ENCODE peak calls at places on chromosomes 1 and 21, in four cellular contexts. One of them, this sample, is unnamed.

GRCh38 chr1:101107496-101108115 is 82.0 kb upstream of the DPH5 start:
- DNase-seq in A673: no peak
- DNase-seq in heart right ventricle: no peak
- DNase-seq in lower lobe of right lung: no peak
- DNase-seq in this sample: no peak

GRCh38 chr1:231934797-231935196 is 308.2 kb downstream of the DISC1 start:
- DNase-seq in A673: peak; percentile 89
- DNase-seq in heart right ventricle: no peak
- DNase-seq in lower lobe of right lung: no peak
- DNase-seq in this sample: peak; percentile 20

GRCh38 chr1:201216395-201217085 is 25.9 kb downstream of the IGFN1 start:
- DNase-seq in A673: no peak
- DNase-seq in heart right ventricle: no peak
- DNase-seq in lower lobe of right lung: no peak
- DNase-seq in this sample: no peak

GRCh38 chr1:25996966-25997758 is 701 bp downstream of the PAFAH2 start:
- DNase-seq in A673: peak; percentile 67
- DNase-seq in heart right ventricle: no peak
- DNase-seq in lower lobe of right lung: no peak
- DNase-seq in this sample: no peak

GRCh38 chr1:8283058-8283884 is 34.6 kb upstream of the SLC45A1 start:
- DNase-seq in A673: no peak
- DNase-seq in heart right ventricle: peak; percentile 17
- DNase-seq in lower lobe of right lung: no peak
- DNase-seq in this sample: no peak

GRCh38 chr1:29672416-29672815 is 436.1 kb downstream of the PTPRU start:
- DNase-seq in A673: no peak
- DNase-seq in heart right ventricle: no peak
- DNase-seq in lower lobe of right lung: no peak
- DNase-seq in this sample: no peak

GRCh38 chr1:89842547-89843278 is 21.9 kb downstream of the LRRC8D start:
- DNase-seq in A673: no peak
- DNase-seq in heart right ventricle: no peak
- DNase-seq in lower lobe of right lung: no peak
- DNase-seq in this sample: no peak

GRCh38 chr1:220326578-220326977 is 54.3 kb upstream of the RAB3GAP2 start:
- DNase-seq in A673: peak; percentile 9
- DNase-seq in heart right ventricle: no peak
- DNase-seq in lower lobe of right lung: no peak
- DNase-seq in this sample: peak; percentile 64

GRCh38 chr1:33295023-33295422 is 25.9 kb downstream of the A3GALT2 start:
- DNase-seq in A673: no peak
- DNase-seq in heart right ventricle: no peak
- DNase-seq in lower lobe of right lung: no peak
- DNase-seq in this sample: no peak

GRCh38 chr1:9591669-9592509 is 3.2 kb downstream of the TMEM201 start:
- DNase-seq in A673: no peak
- DNase-seq in heart right ventricle: no peak
- DNase-seq in lower lobe of right lung: peak; percentile 44
- DNase-seq in this sample: no peak

GRCh38 chr1:244118087-244118761 is 67.1 kb downstream of the ZBTB18 start:
- DNase-seq in A673: no peak
- DNase-seq in heart right ventricle: no peak
- DNase-seq in lower lobe of right lung: no peak
- DNase-seq in this sample: no peak

GRCh38 chr1:156592910-156593732 is 1.5 kb downstream of the NAXE start:
- DNase-seq in A673: no peak
- DNase-seq in heart right ventricle: no peak
- DNase-seq in lower lobe of right lung: no peak
- DNase-seq in this sample: no peak

GRCh38 chr1:209406111-209406654 is 177.3 kb upstream of the CAMK1G start:
- DNase-seq in A673: no peak
- DNase-seq in heart right ventricle: no peak
- DNase-seq in lower lobe of right lung: no peak
- DNase-seq in this sample: no peak

GRCh38 chr1:208866351-208866750 is 622.2 kb upstream of the PLXNA2 start:
- DNase-seq in A673: no peak
- DNase-seq in heart right ventricle: no peak
- DNase-seq in lower lobe of right lung: no peak
- DNase-seq in this sample: no peak

GRCh38 chr1:21933397-21934248 is 3.5 kb downstream of the HSPG2 start:
- DNase-seq in A673: no peak
- DNase-seq in heart right ventricle: peak; percentile 67
- DNase-seq in lower lobe of right lung: peak; percentile 84
- DNase-seq in this sample: peak; percentile 67

GRCh38 chr1:115400891-115401290 is 62.8 kb upstream of the NGF start:
- DNase-seq in A673: no peak
- DNase-seq in heart right ventricle: no peak
- DNase-seq in lower lobe of right lung: no peak
- DNase-seq in this sample: peak; percentile 3

GRCh38 chr1:50488403-50488802 is 65.2 kb upstream of the DMRTA2 start:
- DNase-seq in A673: no peak
- DNase-seq in heart right ventricle: no peak
- DNase-seq in lower lobe of right lung: no peak
- DNase-seq in this sample: no peak

GRCh38 chr1:154808909-154809262 is 61.2 kb downstream of the KCNN3 start:
- DNase-seq in A673: no peak
- DNase-seq in heart right ventricle: no peak
- DNase-seq in lower lobe of right lung: no peak
- DNase-seq in this sample: no peak

GRCh38 chr1:6001992-6002576 is 9.9 kb upstream of the NPHP4 start:
- DNase-seq in A673: no peak
- DNase-seq in heart right ventricle: peak; percentile 66
- DNase-seq in lower lobe of right lung: peak; percentile 39
- DNase-seq in this sample: peak; percentile 28

GRCh38 chr1:3638676-3639075 is 11.2 kb downstream of the WRAP73 start:
- DNase-seq in A673: no peak
- DNase-seq in heart right ventricle: no peak
- DNase-seq in lower lobe of right lung: no peak
- DNase-seq in this sample: no peak

GRCh38 chr1:194341587-194341986 is 1155.2 kb upstream of the B3GALT2 start:
- DNase-seq in A673: no peak
- DNase-seq in heart right ventricle: no peak
- DNase-seq in lower lobe of right lung: no peak
- DNase-seq in this sample: no peak

GRCh38 chr1:21337931-21338567 is 47.8 kb upstream of the ECE1 start:
- DNase-seq in A673: no peak
- DNase-seq in heart right ventricle: peak; percentile 84
- DNase-seq in lower lobe of right lung: peak; percentile 88
- DNase-seq in this sample: no peak

GRCh38 chr1:1364266-1364665 is 5.9 kb upstream of the MXRA8 start:
- DNase-seq in A673: no peak
- DNase-seq in heart right ventricle: no peak
- DNase-seq in lower lobe of right lung: no peak
- DNase-seq in this sample: no peak

GRCh38 chr1:173297798-173298391 is 90.8 kb upstream of the TNFSF4 start:
- DNase-seq in A673: no peak
- DNase-seq in heart right ventricle: no peak
- DNase-seq in lower lobe of right lung: no peak
- DNase-seq in this sample: no peak

GRCh38 chr1:38527373-38527966 is 332.1 kb downstream of the RRAGC start:
- DNase-seq in A673: no peak
- DNase-seq in heart right ventricle: no peak
- DNase-seq in lower lobe of right lung: peak; percentile 59
- DNase-seq in this sample: peak; percentile 55

GRCh38 chr1:226937940-226938725 is 2.0 kb upstream of the COQ8A start:
- DNase-seq in A673: no peak
- DNase-seq in heart right ventricle: no peak
- DNase-seq in lower lobe of right lung: no peak
- DNase-seq in this sample: no peak

GRCh38 chr1:12598914-12599463 is 19.0 kb downstream of the DHRS3 start:
- DNase-seq in A673: no peak
- DNase-seq in heart right ventricle: no peak
- DNase-seq in lower lobe of right lung: no peak
- DNase-seq in this sample: no peak

GRCh38 chr1:91844862-91845528 is 41.0 kb downstream of the TGFBR3 start:
- DNase-seq in A673: no peak
- DNase-seq in heart right ventricle: peak; percentile 27
- DNase-seq in lower lobe of right lung: no peak
- DNase-seq in this sample: peak; percentile 88

GRCh38 chr1:85374160-85374559 is 90.8 kb downstream of the DDAH1 start:
- DNase-seq in A673: no peak
- DNase-seq in heart right ventricle: no peak
- DNase-seq in lower lobe of right lung: no peak
- DNase-seq in this sample: peak; percentile 85

GRCh38 chr1:69911301-69911801 is 294.0 kb downstream of the LRRC40 start:
- DNase-seq in A673: peak; percentile 6
- DNase-seq in heart right ventricle: no peak
- DNase-seq in lower lobe of right lung: no peak
- DNase-seq in this sample: no peak

GRCh38 chr1:39485046-39485803 is 6.2 kb upstream of the BMP8A start:
- DNase-seq in A673: no peak
- DNase-seq in heart right ventricle: peak; percentile 49
- DNase-seq in lower lobe of right lung: no peak
- DNase-seq in this sample: no peak

GRCh38 chr1:196400478-196401453 is 207.5 kb downstream of the KCNT2 start:
- DNase-seq in A673: no peak
- DNase-seq in heart right ventricle: no peak
- DNase-seq in lower lobe of right lung: no peak
- DNase-seq in this sample: no peak

GRCh38 chr21:45970674-45971486 is 10.7 kb upstream of the COL6A1 start:
- DNase-seq in A673: peak; percentile 72
- DNase-seq in heart right ventricle: peak; percentile 83
- DNase-seq in lower lobe of right lung: no peak
- DNase-seq in this sample: peak; percentile 41
- H3K27ac ChIP-seq in A673: no peak overlapping the region
- H3K27ac ChIP-seq in heart right ventricle: peak overlapping the region; percentile 94
- H3K27ac ChIP-seq in lower lobe of right lung: peak overlapping the region; percentile 92
- H3K27ac ChIP-seq in this sample: peak overlapping the region; percentile 69

DNA sequence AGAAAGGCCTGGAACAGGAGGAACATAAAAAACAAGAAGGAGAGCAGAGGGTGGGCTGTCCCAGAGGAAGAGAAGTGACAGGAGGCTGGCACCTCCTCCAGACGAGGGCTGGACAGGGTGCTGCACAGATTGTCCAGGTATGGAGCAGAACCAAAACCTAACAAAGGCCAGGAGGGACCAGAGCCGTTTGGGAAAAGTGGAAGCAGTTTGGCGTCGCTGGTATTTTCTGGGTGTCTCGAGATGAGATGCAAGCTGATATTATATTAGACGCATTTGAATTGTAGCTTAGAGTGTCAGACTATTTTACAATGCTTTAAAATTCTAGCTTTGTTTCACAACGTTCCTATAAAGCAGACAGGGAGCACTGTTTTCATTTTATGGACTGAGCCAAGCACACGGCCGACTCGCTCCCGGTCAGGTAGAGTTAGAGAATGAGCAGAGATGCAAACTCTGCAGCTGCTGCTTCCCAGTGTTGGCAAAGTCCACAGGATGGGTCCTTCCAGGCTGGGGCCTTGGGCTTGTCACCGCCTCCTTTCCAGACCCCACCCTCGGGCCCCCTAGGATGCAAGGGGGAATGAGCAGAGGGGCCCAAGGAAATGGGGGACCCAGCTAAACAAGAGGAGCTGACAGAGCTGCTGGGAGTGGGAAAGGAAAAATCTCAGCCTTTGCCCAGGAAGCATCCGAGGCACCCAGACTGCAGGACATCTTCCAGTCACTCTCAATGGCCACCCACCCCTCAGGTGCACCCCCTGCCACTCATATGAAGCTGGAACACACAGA is 60.8 kb upstream of the TMPRSS2 start:
- DNase-seq in A673: no peak
- DNase-seq in heart right ventricle: no peak
- DNase-seq in lower lobe of right lung: no peak
- DNase-seq in this sample: no peak
- TF ChIP-seq CTCF in A673: no peak
- TF ChIP-seq CTCF in heart right ventricle: no peak
- TF ChIP-seq CTCF in lower lobe of right lung: no peak
- TF ChIP-seq CTCF in this sample: no peak

GRCh38 chr1:212413902-212414327 is 771 bp downstream of the PACC1 start:
- DNase-seq in A673: no peak
- DNase-seq in heart right ventricle: no peak
- DNase-seq in lower lobe of right lung: no peak
- DNase-seq in this sample: peak; percentile 10
- H3K27ac ChIP-seq in A673: no peak overlapping the region
- H3K27ac ChIP-seq in heart right ventricle: no peak overlapping the region
- H3K27ac ChIP-seq in lower lobe of right lung: peak overlapping the region; percentile 75
- H3K27ac ChIP-seq in this sample: peak overlapping the region; percentile 54

GRCh38 chr21:34669149-34669879 is 520 bp downstream of the CLIC6 start:
- DNase-seq in A673: no peak
- DNase-seq in heart right ventricle: no peak
- DNase-seq in lower lobe of right lung: peak; percentile 70
- DNase-seq in this sample: no peak

GRCh38 chr21:34671891-34672290 is 3.1 kb downstream of the CLIC6 start:
- DNase-seq in A673: no peak
- DNase-seq in heart right ventricle: no peak
- DNase-seq in lower lobe of right lung: no peak
- DNase-seq in this sample: no peak

GRCh38 chr21:34670220-34670961 is 1.6 kb downstream of the CLIC6 start:
- DNase-seq in A673: no peak
- DNase-seq in heart right ventricle: no peak
- DNase-seq in lower lobe of right lung: no peak
- DNase-seq in this sample: no peak

GRCh38 chr21:34673006-34673405 is 4.2 kb downstream of the CLIC6 start:
- DNase-seq in A673: no peak
- DNase-seq in heart right ventricle: no peak
- DNase-seq in lower lobe of right lung: no peak
- DNase-seq in this sample: no peak

GRCh38 chr21:34670962-34671348 is 2.2 kb downstream of the CLIC6 start:
- DNase-seq in A673: no peak
- DNase-seq in heart right ventricle: no peak
- DNase-seq in lower lobe of right lung: no peak
- DNase-seq in this sample: no peak
- TF ChIP-seq CTCF in A673: no peak
- TF ChIP-seq CTCF in heart right ventricle: no peak
- TF ChIP-seq CTCF in lower lobe of right lung: no peak
- TF ChIP-seq CTCF in this sample: no peak

DNA sequence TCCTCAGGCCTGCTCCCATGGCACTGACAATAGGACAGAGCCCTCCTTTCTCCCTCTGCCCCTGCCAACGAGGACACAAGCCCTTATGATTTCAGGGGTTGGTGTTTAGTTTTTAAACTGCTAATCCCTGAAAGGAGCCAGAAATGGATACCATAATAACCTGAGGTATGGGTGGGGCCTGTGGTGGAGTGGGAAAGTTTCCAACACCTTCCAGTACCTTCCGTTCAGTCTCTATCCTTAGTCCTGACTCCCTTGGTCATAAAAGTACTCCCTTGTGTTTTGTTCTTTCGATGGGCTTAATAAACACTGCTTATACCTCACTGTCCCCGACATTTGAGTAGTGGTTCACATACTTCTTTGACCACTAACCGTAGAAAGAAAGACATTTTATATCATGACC is 141.8 kb upstream of the MAGI3 start:
- DNase-seq in A673: no peak
- DNase-seq in heart right ventricle: no peak
- DNase-seq in lower lobe of right lung: no peak
- DNase-seq in this sample: no peak
- H3K27ac ChIP-seq in A673: no peak overlapping the region
- H3K27ac ChIP-seq in heart right ventricle: no peak overlapping the region
- H3K27ac ChIP-seq in lower lobe of right lung: no peak overlapping the region
- H3K27ac ChIP-seq in this sample: no peak overlapping the region

DNA sequence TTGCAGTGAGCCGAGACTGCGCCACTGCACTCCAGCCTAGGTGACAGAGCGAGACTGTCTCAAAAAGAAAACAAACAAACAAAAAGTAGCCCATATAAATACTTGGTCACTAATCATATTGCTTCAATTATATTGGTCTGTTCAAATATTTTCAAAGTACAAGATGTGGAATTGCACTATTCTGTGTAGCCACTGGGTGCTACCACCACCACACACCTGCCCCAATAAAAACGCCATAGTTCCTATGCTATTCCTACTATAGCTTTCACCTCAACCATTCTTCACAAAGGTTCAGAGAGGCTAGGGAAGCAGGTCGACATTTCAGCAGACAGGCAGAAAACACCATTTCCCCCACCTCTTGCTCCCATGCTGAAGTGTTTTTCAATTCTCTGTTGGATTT is 16.7 kb downstream of the NDC1 start:
- DNase-seq in A673: no peak
- DNase-seq in heart right ventricle: no peak
- DNase-seq in lower lobe of right lung: no peak
- DNase-seq in this sample: no peak
- TF ChIP-seq CTCF in A673: no peak
- TF ChIP-seq CTCF in heart right ventricle: no peak
- TF ChIP-seq CTCF in lower lobe of right lung: no peak
- TF ChIP-seq CTCF in this sample: no peak